ENCODE peak calls at places on chromosomes 2 and 18, in eight cellular contexts. One of them, this sample, is unnamed.
A peak's percentile ranks its signal among the peaks of the same experiment; 100 is the strongest.

GRCh38 chr2:77521931-77522470 is at the start of gene LRRTM4:
- DNase-seq in GM13977: no peak
- DNase-seq in endodermal cell: peak; percentile 69
- DNase-seq in left ventricle myocardium inferior: no peak
- DNase-seq in cardiac muscle cell: no peak
- DNase-seq in kidney epithelial cell: no peak
- DNase-seq in upper lobe of right lung: no peak
- DNase-seq in WERI-Rb-1: peak; percentile 57
- DNase-seq in this sample: no peak

GRCh38 chr2:208373460-208374089 is 33.0 kb upstream of the PTH2R start:
- DNase-seq in upper lobe of right lung: no peak
- DNase-seq in GM13977: peak; percentile 65
- DNase-seq in kidney epithelial cell: no peak
- DNase-seq in left ventricle myocardium inferior: no peak
- DNase-seq in WERI-Rb-1: peak; percentile 48
- DNase-seq in cardiac muscle cell: peak; percentile 72
- DNase-seq in endodermal cell: peak; percentile 80
- DNase-seq in this sample: no peak

GRCh38 chr2:111900859-111901258 is 2.5 kb downstream of the MERTK start:
- DNase-seq in left ventricle myocardium inferior: no peak
- DNase-seq in upper lobe of right lung: no peak
- DNase-seq in endodermal cell: peak; percentile 68
- DNase-seq in kidney epithelial cell: no peak
- DNase-seq in GM13977: no peak
- DNase-seq in WERI-Rb-1: peak; percentile 47
- DNase-seq in cardiac muscle cell: peak; percentile 50
- DNase-seq in this sample: no peak

GRCh38 chr2:126644630-126645191 is 11.2 kb upstream of the GYPC start:
- DNase-seq in upper lobe of right lung: no peak
- DNase-seq in GM13977: peak; percentile 2
- DNase-seq in cardiac muscle cell: no peak
- DNase-seq in kidney epithelial cell: no peak
- DNase-seq in endodermal cell: peak; percentile 11
- DNase-seq in WERI-Rb-1: no peak
- DNase-seq in left ventricle myocardium inferior: no peak
- DNase-seq in this sample: no peak

GRCh38 chr2:213316001-213316735 is 31.9 kb downstream of the SPAG16 start:
- DNase-seq in WERI-Rb-1: no peak
- DNase-seq in upper lobe of right lung: no peak
- DNase-seq in cardiac muscle cell: peak; percentile 13
- DNase-seq in left ventricle myocardium inferior: no peak
- DNase-seq in kidney epithelial cell: no peak
- DNase-seq in endodermal cell: no peak
- DNase-seq in GM13977: no peak
- DNase-seq in this sample: no peak

GRCh38 chr2:167862787-167863186 is 384.6 kb downstream of the STK39 start:
- DNase-seq in WERI-Rb-1: no peak
- DNase-seq in upper lobe of right lung: no peak
- DNase-seq in left ventricle myocardium inferior: no peak
- DNase-seq in kidney epithelial cell: peak; percentile 84
- DNase-seq in endodermal cell: no peak
- DNase-seq in GM13977: no peak
- DNase-seq in cardiac muscle cell: no peak
- DNase-seq in this sample: no peak

GRCh38 chr2:171598713-171599319 is 76.5 kb downstream of the CYBRD1 start:
- DNase-seq in GM13977: peak; percentile 80
- DNase-seq in upper lobe of right lung: no peak
- DNase-seq in endodermal cell: peak; percentile 63
- DNase-seq in kidney epithelial cell: peak; percentile 31
- DNase-seq in cardiac muscle cell: peak; percentile 81
- DNase-seq in left ventricle myocardium inferior: no peak
- DNase-seq in WERI-Rb-1: peak; percentile 55
- DNase-seq in this sample: no peak

GRCh38 chr2:215590353-215590752 is 154.5 kb upstream of the FN1 start:
- DNase-seq in WERI-Rb-1: no peak
- DNase-seq in cardiac muscle cell: no peak
- DNase-seq in upper lobe of right lung: no peak
- DNase-seq in kidney epithelial cell: no peak
- DNase-seq in left ventricle myocardium inferior: no peak
- DNase-seq in endodermal cell: no peak
- DNase-seq in GM13977: no peak
- DNase-seq in this sample: no peak

GRCh38 chr2:182636694-182637093 is 79.4 kb upstream of the DNAJC10 start:
- DNase-seq in endodermal cell: peak; percentile 61
- DNase-seq in upper lobe of right lung: no peak
- DNase-seq in left ventricle myocardium inferior: no peak
- DNase-seq in cardiac muscle cell: no peak
- DNase-seq in GM13977: no peak
- DNase-seq in WERI-Rb-1: no peak
- DNase-seq in kidney epithelial cell: no peak
- DNase-seq in this sample: no peak

GRCh38 chr2:153287109-153287801 is 191.3 kb downstream of the RPRM start:
- DNase-seq in WERI-Rb-1: peak; percentile 32
- DNase-seq in endodermal cell: peak; percentile 93
- DNase-seq in upper lobe of right lung: no peak
- DNase-seq in GM13977: no peak
- DNase-seq in cardiac muscle cell: peak; percentile 0
- DNase-seq in left ventricle myocardium inferior: no peak
- DNase-seq in kidney epithelial cell: no peak
- DNase-seq in this sample: no peak

GRCh38 chr2:97761192-97761591 is 47.8 kb downstream of the ZAP70 start:
- DNase-seq in kidney epithelial cell: no peak
- DNase-seq in cardiac muscle cell: no peak
- DNase-seq in GM13977: no peak
- DNase-seq in WERI-Rb-1: no peak
- DNase-seq in upper lobe of right lung: no peak
- DNase-seq in endodermal cell: peak; percentile 49
- DNase-seq in left ventricle myocardium inferior: no peak
- DNase-seq in this sample: no peak

GRCh38 chr18:40159141-40160017 is 1795.7 kb upstream of the PIK3C3 start:
- DNase-seq in upper lobe of right lung: no peak
- DNase-seq in endodermal cell: no peak
- DNase-seq in kidney epithelial cell: no peak
- DNase-seq in cardiac muscle cell: peak; percentile 68
- DNase-seq in WERI-Rb-1: no peak
- DNase-seq in left ventricle myocardium inferior: no peak
- DNase-seq in GM13977: no peak
- DNase-seq in this sample: no peak

GRCh38 chr2:81304154-81304830 is 999.7 kb upstream of the LRRTM1 start:
- DNase-seq in kidney epithelial cell: peak; percentile 83
- DNase-seq in upper lobe of right lung: no peak
- DNase-seq in cardiac muscle cell: no peak
- DNase-seq in endodermal cell: peak; percentile 62
- DNase-seq in WERI-Rb-1: peak; percentile 25
- DNase-seq in left ventricle myocardium inferior: no peak
- DNase-seq in GM13977: no peak
- DNase-seq in this sample: no peak

GRCh38 chr2:86372641-86373502 is 35.4 kb upstream of the REEP1 start:
- DNase-seq in left ventricle myocardium inferior: no peak
- DNase-seq in WERI-Rb-1: peak; percentile 68
- DNase-seq in GM13977: no peak
- DNase-seq in upper lobe of right lung: no peak
- DNase-seq in kidney epithelial cell: no peak
- DNase-seq in endodermal cell: peak; percentile 84
- DNase-seq in cardiac muscle cell: peak; percentile 66
- DNase-seq in this sample: no peak

GRCh38 chr18:69956037-69956436 is 8.4 kb upstream of the CD226 start:
- DNase-seq in WERI-Rb-1: no peak
- DNase-seq in left ventricle myocardium inferior: no peak
- DNase-seq in upper lobe of right lung: no peak
- DNase-seq in GM13977: no peak
- DNase-seq in endodermal cell: no peak
- DNase-seq in cardiac muscle cell: no peak
- DNase-seq in kidney epithelial cell: peak; percentile 18
- DNase-seq in this sample: no peak

GRCh38 chr2:103355287-103355686 is 593.5 kb downstream of the TMEM182 start:
- DNase-seq in kidney epithelial cell: no peak
- DNase-seq in GM13977: no peak
- DNase-seq in WERI-Rb-1: no peak
- DNase-seq in endodermal cell: no peak
- DNase-seq in upper lobe of right lung: no peak
- DNase-seq in cardiac muscle cell: no peak
- DNase-seq in left ventricle myocardium inferior: no peak
- DNase-seq in this sample: no peak

GRCh38 chr2:138267902-138268254 is 233.7 kb upstream of the SPOPL start:
- DNase-seq in kidney epithelial cell: no peak
- DNase-seq in endodermal cell: no peak
- DNase-seq in cardiac muscle cell: peak; percentile 20
- DNase-seq in left ventricle myocardium inferior: no peak
- DNase-seq in GM13977: no peak
- DNase-seq in WERI-Rb-1: no peak
- DNase-seq in upper lobe of right lung: no peak
- DNase-seq in this sample: no peak

DNA sequence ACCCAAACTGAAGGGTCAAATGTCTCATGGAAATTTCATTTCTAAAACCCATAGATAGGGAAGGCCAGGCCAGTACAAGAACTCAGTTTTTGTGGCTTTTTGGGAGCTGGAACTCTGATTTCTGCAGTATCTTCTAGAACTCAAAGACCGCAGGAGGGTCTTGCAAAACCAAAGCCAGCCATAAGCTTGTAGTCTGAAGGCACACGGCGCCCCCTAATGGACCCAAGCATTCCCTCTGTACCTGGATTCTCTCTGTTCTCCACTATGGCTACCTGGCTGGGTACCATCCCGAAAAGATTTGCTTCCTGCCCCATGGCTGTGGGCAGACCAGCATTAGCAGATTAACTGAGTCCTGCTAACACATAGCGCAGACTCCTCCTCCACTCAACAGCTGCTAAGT is 229.0 kb upstream of the SLC14A2 start:
- DNase-seq in GM13977: peak; percentile 14
- DNase-seq in upper lobe of right lung: no peak
- DNase-seq in left ventricle myocardium inferior: no peak
- DNase-seq in endodermal cell: peak; percentile 90
- DNase-seq in WERI-Rb-1: peak; percentile 41
- DNase-seq in kidney epithelial cell: no peak
- DNase-seq in cardiac muscle cell: peak; percentile 56
- DNase-seq in this sample: no peak
- TF ChIP-seq CTCF in GM13977: peak; percentile 53
- TF ChIP-seq CTCF in upper lobe of right lung: peak; percentile 34
- TF ChIP-seq CTCF in left ventricle myocardium inferior: peak; percentile 61
- TF ChIP-seq CTCF in endodermal cell: peak; percentile 90
- TF ChIP-seq CTCF in WERI-Rb-1: peak; percentile 85
- TF ChIP-seq CTCF in kidney epithelial cell: peak; percentile 61
- TF ChIP-seq CTCF in cardiac muscle cell: peak; percentile 66
- TF ChIP-seq CTCF in this sample: peak; percentile 75

GRCh38 chr2:15546297-15547098 is 14.6 kb downstream of the NBAS start:
- DNase-seq in left ventricle myocardium inferior: no peak
- DNase-seq in cardiac muscle cell: no peak
- DNase-seq in endodermal cell: no peak
- DNase-seq in kidney epithelial cell: no peak
- DNase-seq in GM13977: no peak
- DNase-seq in upper lobe of right lung: no peak
- DNase-seq in WERI-Rb-1: no peak
- DNase-seq in this sample: no peak
- TF ChIP-seq CTCF in left ventricle myocardium inferior: no peak
- TF ChIP-seq CTCF in cardiac muscle cell: peak; percentile 26
- TF ChIP-seq CTCF in endodermal cell: peak; percentile 80
- TF ChIP-seq CTCF in kidney epithelial cell: peak; percentile 20
- TF ChIP-seq CTCF in GM13977: peak; percentile 23
- TF ChIP-seq CTCF in upper lobe of right lung: no peak
- TF ChIP-seq CTCF in WERI-Rb-1: peak; percentile 49
- TF ChIP-seq CTCF in this sample: peak; percentile 60

GRCh38 chr2:28949617-28950305 is 31.3 kb upstream of the TOGARAM2 start:
- DNase-seq in kidney epithelial cell: no peak
- DNase-seq in upper lobe of right lung: no peak
- DNase-seq in WERI-Rb-1: no peak
- DNase-seq in endodermal cell: peak; percentile 61
- DNase-seq in cardiac muscle cell: no peak
- DNase-seq in left ventricle myocardium inferior: no peak
- DNase-seq in GM13977: no peak
- DNase-seq in this sample: no peak

GRCh38 chr2:28955492-28955891 is 25.6 kb upstream of the TOGARAM2 start:
- DNase-seq in cardiac muscle cell: no peak
- DNase-seq in kidney epithelial cell: no peak
- DNase-seq in upper lobe of right lung: no peak
- DNase-seq in WERI-Rb-1: no peak
- DNase-seq in GM13977: no peak
- DNase-seq in endodermal cell: peak; percentile 73
- DNase-seq in left ventricle myocardium inferior: no peak
- DNase-seq in this sample: no peak

GRCh38 chr2:28950941-28951630 is 30.0 kb upstream of the TOGARAM2 start:
- DNase-seq in upper lobe of right lung: no peak
- DNase-seq in endodermal cell: no peak
- DNase-seq in kidney epithelial cell: no peak
- DNase-seq in left ventricle myocardium inferior: no peak
- DNase-seq in WERI-Rb-1: peak; percentile 52
- DNase-seq in cardiac muscle cell: no peak
- DNase-seq in GM13977: no peak
- DNase-seq in this sample: no peak

GRCh38 chr2:28951910-28952805 is 28.9 kb upstream of the TOGARAM2 start:
- DNase-seq in kidney epithelial cell: no peak
- DNase-seq in GM13977: no peak
- DNase-seq in upper lobe of right lung: no peak
- DNase-seq in WERI-Rb-1: no peak
- DNase-seq in left ventricle myocardium inferior: no peak
- DNase-seq in cardiac muscle cell: peak; percentile 84
- DNase-seq in endodermal cell: no peak
- DNase-seq in this sample: no peak

DNA sequence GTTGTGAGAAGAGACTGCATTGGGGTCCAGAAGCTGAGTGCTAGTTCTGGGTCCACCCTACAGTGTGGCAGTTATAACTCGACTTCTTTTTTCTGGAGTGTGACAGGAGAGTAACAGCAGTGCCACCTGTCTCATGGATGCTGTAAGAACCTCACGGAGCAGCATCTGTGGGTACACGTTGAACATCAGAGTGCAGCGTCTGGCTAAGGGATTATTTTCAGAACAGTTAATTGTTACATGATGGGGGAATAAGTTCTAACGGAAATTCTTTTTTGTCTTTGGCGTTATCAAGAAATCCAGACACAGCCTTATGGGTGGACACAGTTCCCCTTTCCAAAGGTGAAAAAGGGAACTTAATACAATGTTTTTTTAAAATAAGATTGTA is 28.3 kb upstream of the TOGARAM2 start:
- DNase-seq in left ventricle myocardium inferior: no peak
- DNase-seq in GM13977: no peak
- DNase-seq in endodermal cell: no peak
- DNase-seq in WERI-Rb-1: peak; percentile 69
- DNase-seq in cardiac muscle cell: no peak
- DNase-seq in kidney epithelial cell: no peak
- DNase-seq in upper lobe of right lung: no peak
- DNase-seq in this sample: no peak
- TF ChIP-seq CTCF in left ventricle myocardium inferior: peak; percentile 22
- TF ChIP-seq CTCF in GM13977: peak; percentile 24
- TF ChIP-seq CTCF in endodermal cell: peak; percentile 45
- TF ChIP-seq CTCF in WERI-Rb-1: peak; percentile 71
- TF ChIP-seq CTCF in cardiac muscle cell: no peak
- TF ChIP-seq CTCF in kidney epithelial cell: no peak
- TF ChIP-seq CTCF in upper lobe of right lung: no peak
- TF ChIP-seq CTCF in this sample: peak; percentile 44

DNA sequence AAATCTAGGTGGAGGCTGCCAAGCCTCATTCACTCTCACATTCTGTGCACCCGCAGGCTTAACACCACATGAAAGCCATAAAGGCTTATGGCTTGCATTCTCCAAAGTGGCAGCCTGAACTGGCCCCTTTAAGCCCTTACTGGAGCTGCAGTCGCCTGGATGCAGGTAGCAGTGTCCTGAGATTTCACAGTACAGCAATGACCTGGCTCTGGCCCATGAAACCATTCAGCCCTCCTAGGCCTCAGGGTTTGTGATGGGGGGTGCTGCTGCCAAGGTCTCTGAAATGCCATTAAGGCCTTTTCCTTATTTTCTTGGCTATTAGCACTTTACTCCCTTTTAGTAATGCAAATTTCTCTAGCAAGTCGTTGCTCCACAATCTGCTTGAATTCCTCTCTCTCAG is 48.6 kb downstream of the RNMT start:
- DNase-seq in kidney epithelial cell: no peak
- DNase-seq in GM13977: no peak
- DNase-seq in cardiac muscle cell: no peak
- DNase-seq in left ventricle myocardium inferior: no peak
- DNase-seq in endodermal cell: peak; percentile 55
- DNase-seq in upper lobe of right lung: no peak
- DNase-seq in WERI-Rb-1: no peak
- DNase-seq in this sample: no peak
- TF ChIP-seq CTCF in kidney epithelial cell: no peak
- TF ChIP-seq CTCF in GM13977: no peak
- TF ChIP-seq CTCF in cardiac muscle cell: no peak
- TF ChIP-seq CTCF in left ventricle myocardium inferior: no peak
- TF ChIP-seq CTCF in endodermal cell: no peak
- TF ChIP-seq CTCF in upper lobe of right lung: no peak
- TF ChIP-seq CTCF in WERI-Rb-1: no peak
- TF ChIP-seq CTCF in this sample: no peak